ENCODE peak calls at places on chromosomes 6 and 20, in four cellular contexts. M is GM13977, C is psoas muscle, S is epithelial cell of esophagus. L is an unnamed sample.

GRCh38 chr6:163355471-163355991 is 59.0 kb upstream of the QKI start:
- DNase-seq in M (no peak), C (peak), S (peak), L (no peak)

GRCh38 chr6:8182209-8182845 is 80.0 kb upstream of the EEF1E1 start:
- DNase-seq in M (no peak), C (no peak), S (no peak), L (no peak)

GRCh38 chr6:113936093-113936934 is 34.6 kb downstream of the HDAC2 start:
- DNase-seq in M (peak), C (no peak), S (peak), L (peak)

GRCh38 chr6:20317430-20317829 is 84.2 kb upstream of the E2F3 start:
- DNase-seq in M (no peak), C (no peak), S (peak), L (no peak)

GRCh38 chr20:1327241-1327653 is 1.7 kb downstream of the SDCBP2 start:
- DNase-seq in M (no peak), C (no peak), S (peak), L (no peak)

GRCh38 chr6:154624038-154624599 is 109.1 kb upstream of the SCAF8 start:
- DNase-seq in M (no peak), C (no peak), S (no peak), L (no peak)

GRCh38 chr20:53550590-53551187 is 43.0 kb downstream of the ZNF217 start:
- DNase-seq in M (no peak), C (no peak), S (peak), L (no peak)

GRCh38 chr6:132962936-132963579 is 148.7 kb downstream of the RPS12 start:
- DNase-seq in M (peak), C (peak), S (peak), L (peak)

GRCh38 chr20:25076731-25077609 is 5.0 kb downstream of the VSX1 start:
- DNase-seq in M (peak), C (peak), S (peak), L (no peak)

DNA sequence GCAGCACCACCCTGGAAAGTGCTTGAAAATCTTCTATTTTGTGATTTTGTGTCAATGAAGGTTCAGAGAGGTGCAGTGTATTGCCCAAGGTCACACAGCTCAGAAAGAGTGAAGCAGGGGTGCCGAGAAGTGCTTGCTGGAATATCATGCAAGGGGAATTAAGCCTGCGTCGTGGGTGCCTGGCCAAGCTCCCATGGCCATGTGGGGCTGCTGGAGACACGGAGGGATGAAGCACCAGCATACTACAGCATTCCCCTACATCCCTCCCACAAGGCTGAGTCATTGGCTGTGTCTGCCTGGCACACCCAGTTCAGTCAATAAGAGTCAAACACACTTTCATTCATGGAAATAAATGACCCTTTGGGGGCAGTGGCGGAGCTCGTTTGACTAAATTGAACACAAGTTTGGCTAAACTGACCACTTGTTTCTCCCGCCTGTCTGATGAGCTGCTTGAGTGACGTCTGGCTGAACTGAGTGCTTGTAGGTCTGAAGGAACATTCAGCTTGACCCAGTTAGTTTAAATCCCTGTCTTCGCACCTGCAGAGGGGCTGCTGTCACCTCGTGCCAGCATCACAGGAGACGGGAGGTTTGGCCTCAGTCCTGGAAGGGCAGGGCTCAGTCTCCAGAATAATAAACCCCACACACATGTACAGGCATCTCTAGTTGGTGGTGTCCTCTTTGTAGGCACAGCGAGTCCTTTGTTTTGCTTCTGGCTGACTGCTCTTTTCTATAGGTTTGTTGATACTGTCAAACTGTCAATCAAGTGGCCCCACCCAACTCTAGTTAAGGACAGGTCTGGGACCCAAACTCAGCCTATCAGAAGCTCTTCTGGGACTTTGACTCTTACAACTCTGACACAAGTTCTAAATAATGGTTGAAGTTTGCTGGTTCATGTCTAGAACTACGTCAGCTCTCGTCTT is 8.4 kb upstream of the TGM2 start:
- DNase-seq in M (no peak), C (no peak), S (peak), L (no peak)
- TF ChIP-seq CTCF in M (no peak), C (no peak), S (no peak), L (no peak)

GRCh38 chr20:17866234-17867001 is 102.2 kb downstream of the SNX5 start:
- DNase-seq in M (no peak), C (no peak), S (no peak), L (no peak)
- TF ChIP-seq CTCF in M (no peak), C (no peak), S (no peak), L (no peak)

DNA sequence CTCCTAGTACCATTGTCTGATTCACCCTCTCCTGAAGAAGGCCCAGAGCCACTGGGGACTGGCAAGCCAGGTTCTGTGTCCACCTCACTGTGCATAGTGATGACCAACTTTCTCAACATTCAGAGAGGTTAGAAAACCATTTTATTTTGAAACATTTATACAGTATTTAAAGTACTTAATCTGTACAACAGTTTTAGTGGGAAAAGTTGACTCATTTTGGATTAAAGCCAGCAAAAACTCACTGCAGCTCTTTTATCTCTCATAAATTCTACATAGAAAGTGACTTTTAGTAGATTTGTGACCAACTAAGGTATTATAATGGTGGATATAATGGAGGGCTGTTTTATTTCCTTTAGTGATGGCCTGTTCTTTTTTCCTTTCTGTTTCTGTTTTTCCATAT is 9.7 kb downstream of the TULP4 start:
- DNase-seq in M (no peak), C (no peak), S (peak), L (no peak)
- TF ChIP-seq CTCF in M (no peak), C (no peak), S (no peak), L (no peak)

GRCh38 chr20:6630494-6630893 is 137.0 kb upstream of the BMP2 start:
- DNase-seq in M (no peak), C (no peak), S (no peak), L (no peak)

GRCh38 chr20:6626805-6627204 is 140.7 kb upstream of the BMP2 start:
- DNase-seq in M (no peak), C (no peak), S (no peak), L (no peak)

GRCh38 chr20:6623989-6624388 is 143.5 kb upstream of the BMP2 start:
- DNase-seq in M (no peak), C (no peak), S (no peak), L (no peak)

GRCh38 chr20:6632187-6632586 is 135.3 kb upstream of the BMP2 start:
- DNase-seq in M (no peak), C (no peak), S (peak), L (no peak)

GRCh38 chr20:6629564-6629963 is 137.9 kb upstream of the BMP2 start:
- DNase-seq in M (no peak), C (no peak), S (no peak), L (no peak)
- TF ChIP-seq CTCF in M (no peak), C (no peak), S (peak), L (no peak)

DNA sequence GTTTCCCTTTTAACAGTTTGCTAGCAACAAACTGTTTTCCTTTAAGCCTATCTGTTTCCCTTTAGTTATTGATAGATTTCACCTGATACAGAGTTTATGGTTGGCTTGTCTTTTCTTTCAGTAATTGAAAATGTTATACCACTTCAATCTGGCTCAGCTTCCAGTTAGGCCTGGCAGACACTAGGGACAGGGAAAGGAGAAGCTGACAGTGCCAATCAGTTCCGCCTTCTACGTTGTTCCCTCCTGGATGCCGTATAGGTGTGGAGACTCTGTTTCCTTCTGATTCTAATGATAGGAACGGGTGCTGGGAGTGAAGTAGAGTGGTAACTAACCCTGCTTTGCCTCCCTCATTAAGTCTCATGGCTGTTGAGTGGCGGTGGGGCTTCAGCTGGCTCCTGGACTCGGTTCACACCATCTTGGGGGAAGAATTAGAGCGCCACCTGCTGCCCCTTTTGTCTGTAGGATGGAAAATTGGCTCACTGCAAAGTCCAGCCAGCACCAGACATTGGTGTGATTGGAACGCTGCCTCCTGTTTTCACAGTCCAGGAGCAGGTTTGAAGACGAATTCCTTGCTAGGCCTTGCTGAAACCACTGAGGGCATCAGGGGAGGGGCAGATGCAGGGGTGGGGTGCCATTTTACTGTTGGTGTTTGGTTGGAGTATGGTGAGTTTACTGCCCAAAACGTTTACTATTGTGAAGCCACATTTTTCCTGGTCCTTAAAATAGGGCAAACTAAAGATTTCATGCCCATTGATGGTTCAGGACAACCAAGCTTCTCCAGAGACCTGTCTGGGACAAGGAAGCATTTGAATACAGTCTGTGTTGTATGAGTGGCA is 1729.5 kb downstream of the GRIK2 start:
- DNase-seq in M (peak), C (no peak), S (peak), L (peak)
- TF ChIP-seq CTCF in M (peak), C (no peak), S (peak), L (peak)

DNA sequence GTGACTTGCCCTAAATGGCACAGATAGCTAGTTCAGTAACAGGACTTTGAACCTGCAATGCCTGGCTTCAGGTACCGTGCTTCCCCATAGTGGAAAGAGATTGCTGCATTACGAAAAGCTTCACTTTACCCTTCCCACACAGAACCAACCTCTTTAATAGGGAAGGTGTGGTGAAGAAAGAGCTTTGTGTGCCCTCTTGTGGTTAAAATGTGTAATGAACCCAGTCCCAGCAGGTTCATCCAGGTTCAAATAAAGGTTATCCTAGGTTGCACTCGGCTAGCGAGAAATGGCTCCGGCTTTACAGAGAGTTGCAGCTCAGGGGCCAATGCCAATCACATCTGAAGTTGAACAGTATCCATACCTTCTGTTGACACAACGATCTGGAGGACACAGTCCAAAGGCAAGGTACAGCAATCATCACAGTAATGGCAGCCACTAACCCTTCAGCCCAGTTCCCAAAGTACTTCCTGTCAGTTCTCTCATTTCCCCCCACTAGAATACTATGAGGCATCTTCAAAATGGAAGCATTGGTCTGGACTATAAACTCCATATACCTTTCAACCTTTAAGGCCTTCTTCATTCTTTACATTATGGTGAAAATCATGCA is 3.0 kb downstream of the DEFB115 start:
- DNase-seq in M (no peak), C (no peak), S (peak), L (no peak)
- TF ChIP-seq CTCF in M (peak), C (no peak), S (peak), L (peak)

DNA sequence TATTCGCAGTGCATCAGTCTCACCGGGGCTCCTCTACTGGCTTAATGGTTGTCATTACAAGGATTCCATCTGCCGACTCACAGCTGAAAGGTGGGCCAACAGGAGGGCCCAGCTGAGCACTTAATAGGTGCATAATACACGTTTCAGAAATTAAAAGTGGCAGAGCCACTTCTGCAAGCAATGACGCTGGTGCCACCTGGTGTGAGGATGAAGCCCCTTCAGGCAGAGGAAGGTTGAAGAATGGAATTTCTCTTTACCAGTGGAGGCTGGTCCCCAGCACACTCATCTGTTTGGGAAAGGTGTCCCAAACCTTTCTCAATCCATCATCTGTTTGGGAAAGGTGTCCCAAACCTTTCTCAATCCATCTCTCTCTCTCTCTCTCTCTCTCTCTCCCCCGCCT is 8.2 kb upstream of the STMND1 start:
- DNase-seq in M (no peak), C (no peak), S (peak), L (no peak)
- TF ChIP-seq CTCF in M (peak), C (no peak), S (peak), L (no peak)

L was measured in GM13976.